ENCODE peak calls at places on chromosomes 3 and 15, in eight cellular contexts. One of them, this sample, is unnamed.

GRCh38 chr3:123661973-123662372 is 77.1 kb upstream of the HACD2 start:
- ATAC-seq in left colon: no peak
- ATAC-seq in RWPE2: no peak
- ATAC-seq in CD8-positive, alpha-beta T cell: no peak
- ATAC-seq in A549: no peak
- ATAC-seq in SK-N-SH treated with all-trans-retinoic acid at 6 μM for 48 hours: no peak
- ATAC-seq in left lung: no peak
- ATAC-seq in central memory CD8-positive, alpha-beta T cell: no peak
- ATAC-seq in this sample: no peak

GRCh38 chr3:140177943-140178342 is 243.0 kb downstream of the CLSTN2 start:
- ATAC-seq in CD8-positive, alpha-beta T cell: no peak
- ATAC-seq in A549: no peak
- ATAC-seq in central memory CD8-positive, alpha-beta T cell: no peak
- ATAC-seq in SK-N-SH treated with all-trans-retinoic acid at 6 μM for 48 hours: no peak
- ATAC-seq in RWPE2: no peak
- ATAC-seq in left colon: no peak
- ATAC-seq in left lung: no peak
- ATAC-seq in this sample: no peak

GRCh38 chr3:53806182-53807116 is 39.8 kb downstream of the CHDH start:
- ATAC-seq in left lung: peak
- ATAC-seq in CD8-positive, alpha-beta T cell: no peak
- ATAC-seq in central memory CD8-positive, alpha-beta T cell: no peak
- ATAC-seq in left colon: peak
- ATAC-seq in RWPE2: peak
- ATAC-seq in A549: peak
- ATAC-seq in SK-N-SH treated with all-trans-retinoic acid at 6 μM for 48 hours: peak
- ATAC-seq in this sample: no peak

GRCh38 chr3:8486945-8487344 is 14.7 kb upstream of the LMCD1 start:
- ATAC-seq in RWPE2: no peak
- ATAC-seq in A549: no peak
- ATAC-seq in CD8-positive, alpha-beta T cell: no peak
- ATAC-seq in central memory CD8-positive, alpha-beta T cell: no peak
- ATAC-seq in SK-N-SH treated with all-trans-retinoic acid at 6 μM for 48 hours: no peak
- ATAC-seq in left colon: peak
- ATAC-seq in left lung: no peak
- ATAC-seq in this sample: no peak

GRCh38 chr3:54870423-54870822 is 57.4 kb downstream of the LRTM1 start:
- ATAC-seq in RWPE2: peak
- ATAC-seq in SK-N-SH treated with all-trans-retinoic acid at 6 μM for 48 hours: peak
- ATAC-seq in central memory CD8-positive, alpha-beta T cell: no peak
- ATAC-seq in CD8-positive, alpha-beta T cell: no peak
- ATAC-seq in A549: peak
- ATAC-seq in left lung: peak
- ATAC-seq in left colon: peak
- ATAC-seq in this sample: peak

GRCh38 chr3:64011685-64012084 is 11.6 kb downstream of the PSMD6 start:
- ATAC-seq in left colon: no peak
- ATAC-seq in RWPE2: peak
- ATAC-seq in SK-N-SH treated with all-trans-retinoic acid at 6 μM for 48 hours: peak
- ATAC-seq in A549: no peak
- ATAC-seq in left lung: peak
- ATAC-seq in CD8-positive, alpha-beta T cell: no peak
- ATAC-seq in central memory CD8-positive, alpha-beta T cell: no peak
- ATAC-seq in this sample: peak

GRCh38 chr3:114586119-114586518 is 292.3 kb downstream of the TIGIT start:
- ATAC-seq in CD8-positive, alpha-beta T cell: no peak
- ATAC-seq in RWPE2: no peak
- ATAC-seq in central memory CD8-positive, alpha-beta T cell: no peak
- ATAC-seq in SK-N-SH treated with all-trans-retinoic acid at 6 μM for 48 hours: no peak
- ATAC-seq in A549: no peak
- ATAC-seq in left colon: no peak
- ATAC-seq in left lung: no peak
- ATAC-seq in this sample: no peak

GRCh38 chr3:50401973-50402372 is 42.7 kb upstream of the TMEM115 start:
- ATAC-seq in CD8-positive, alpha-beta T cell: no peak
- ATAC-seq in left colon: peak
- ATAC-seq in A549: no peak
- ATAC-seq in left lung: peak
- ATAC-seq in SK-N-SH treated with all-trans-retinoic acid at 6 μM for 48 hours: no peak
- ATAC-seq in RWPE2: no peak
- ATAC-seq in central memory CD8-positive, alpha-beta T cell: no peak
- ATAC-seq in this sample: no peak

GRCh38 chr15:59022188-59022587 is 34.7 kb downstream of the RNF111 start:
- ATAC-seq in RWPE2: no peak
- ATAC-seq in A549: no peak
- ATAC-seq in left colon: no peak
- ATAC-seq in central memory CD8-positive, alpha-beta T cell: no peak
- ATAC-seq in SK-N-SH treated with all-trans-retinoic acid at 6 μM for 48 hours: no peak
- ATAC-seq in left lung: no peak
- ATAC-seq in CD8-positive, alpha-beta T cell: no peak
- ATAC-seq in this sample: no peak

GRCh38 chr15:80777137-80777536 is 2.0 kb upstream of the CEMIP start:
- ATAC-seq in left lung: peak
- ATAC-seq in SK-N-SH treated with all-trans-retinoic acid at 6 μM for 48 hours: peak
- ATAC-seq in left colon: peak
- ATAC-seq in A549: no peak
- ATAC-seq in central memory CD8-positive, alpha-beta T cell: no peak
- ATAC-seq in RWPE2: peak
- ATAC-seq in CD8-positive, alpha-beta T cell: no peak
- ATAC-seq in this sample: peak

GRCh38 chr3:119456469-119456868 is 6.9 kb downstream of the TMEM39A start:
- ATAC-seq in SK-N-SH treated with all-trans-retinoic acid at 6 μM for 48 hours: no peak
- ATAC-seq in left lung: no peak
- ATAC-seq in RWPE2: no peak
- ATAC-seq in A549: no peak
- ATAC-seq in left colon: no peak
- ATAC-seq in CD8-positive, alpha-beta T cell: no peak
- ATAC-seq in central memory CD8-positive, alpha-beta T cell: no peak
- ATAC-seq in this sample: no peak

GRCh38 chr3:30847589-30847988 is 46.9 kb downstream of the GADL1 start:
- ATAC-seq in A549: no peak
- ATAC-seq in left lung: no peak
- ATAC-seq in RWPE2: no peak
- ATAC-seq in CD8-positive, alpha-beta T cell: no peak
- ATAC-seq in central memory CD8-positive, alpha-beta T cell: no peak
- ATAC-seq in SK-N-SH treated with all-trans-retinoic acid at 6 μM for 48 hours: no peak
- ATAC-seq in left colon: no peak
- ATAC-seq in this sample: no peak

GRCh38 chr15:25611603-25612002 is 172.8 kb upstream of the UBE3A start:
- ATAC-seq in left colon: no peak
- ATAC-seq in CD8-positive, alpha-beta T cell: no peak
- ATAC-seq in SK-N-SH treated with all-trans-retinoic acid at 6 μM for 48 hours: no peak
- ATAC-seq in RWPE2: peak
- ATAC-seq in left lung: no peak
- ATAC-seq in A549: no peak
- ATAC-seq in central memory CD8-positive, alpha-beta T cell: no peak
- ATAC-seq in this sample: peak

GRCh38 chr15:39419651-39420050 is 161.2 kb upstream of the THBS1 start:
- ATAC-seq in CD8-positive, alpha-beta T cell: no peak
- ATAC-seq in RWPE2: peak
- ATAC-seq in A549: no peak
- ATAC-seq in central memory CD8-positive, alpha-beta T cell: no peak
- ATAC-seq in SK-N-SH treated with all-trans-retinoic acid at 6 μM for 48 hours: no peak
- ATAC-seq in left lung: no peak
- ATAC-seq in left colon: no peak
- ATAC-seq in this sample: peak

This sample was measured in esophagus mucosa.